ENCODE peak calls at places on chromosome 17, in five cellular contexts. H is GDM1, C is NCI-H1417, P is retina, R is AG04450. V is an unnamed sample.

GRCh38 chr17:78709119-78709681 is 72.9 kb downstream of the CYTH1 start:
- DNase-seq in H (no peak), C (no peak), P (no peak), R (no peak), V (no peak)

GRCh38 chr17:32445075-32445427 is 741 bp downstream of the PSMD11 start:
- DNase-seq in H (no peak), C (peak), P (no peak), R (no peak), V (no peak)

GRCh38 chr17:6254036-6254435 is 180.9 kb downstream of the AIPL1 start:
- DNase-seq in H (no peak), C (no peak), P (no peak), R (no peak), V (no peak)

GRCh38 chr17:67469208-67469980 is 92.3 kb downstream of the PITPNC1 start:
- DNase-seq in H (no peak), C (no peak), P (no peak), R (no peak), V (no peak)

GRCh38 chr17:81143717-81144422 is 21.4 kb upstream of the PVALEF start:
- DNase-seq in H (no peak), C (no peak), P (no peak), R (no peak), V (no peak)

GRCh38 chr17:27650836-27651235 is 19.8 kb downstream of the LGALS9 start:
- DNase-seq in H (no peak), C (no peak), P (no peak), R (no peak), V (no peak)

GRCh38 chr17:71995570-71995969 is 125.2 kb upstream of the SOX9 start:
- DNase-seq in H (no peak), C (no peak), P (no peak), R (no peak), V (no peak)

GRCh38 chr17:75504347-75505151 is 10.8 kb downstream of the CASKIN2 start:
- DNase-seq in H (peak), C (peak), P (no peak), R (no peak), V (peak)

GRCh38 chr17:45317113-45317820 is 447 bp upstream of the MAP3K14 start:
- DNase-seq in H (peak), C (peak), P (peak), R (peak), V (peak)

GRCh38 chr17:75454193-75454592 is 2.2 kb upstream of the TMEM94 start:
- DNase-seq in H (peak), C (no peak), P (no peak), R (no peak), V (no peak)

GRCh38 chr17:28193241-28193640 is 125.8 kb upstream of the TMEM97 start:
- DNase-seq in H (peak), C (peak), P (no peak), R (no peak), V (no peak)

GRCh38 chr17:81053043-81053970 is 18.4 kb downstream of the BAIAP2 start:
- DNase-seq in H (no peak), C (peak), P (peak), R (no peak), V (no peak)

GRCh38 chr17:74663566-74663965 is 40.0 kb upstream of the CD300E start:
- DNase-seq in H (no peak), C (peak), P (no peak), R (no peak), V (no peak)

GRCh38 chr17:5571281-5571680 is 13.0 kb downstream of the NLRP1 start:
- DNase-seq in H (no peak), C (no peak), P (no peak), R (no peak), V (no peak)

GRCh38 chr17:79834575-79835469 is 4.4 kb downstream of the CBX4 start:
- DNase-seq in H (peak), C (no peak), P (peak), R (no peak), V (peak)

GRCh38 chr17:5672141-5672540 is 87.8 kb upstream of the NLRP1 start:
- DNase-seq in H (no peak), C (no peak), P (no peak), R (no peak), V (no peak)

GRCh38 chr17:48997103-48997826 is at the start of gene IGF2BP1:
- DNase-seq in H (no peak), C (no peak), P (peak), R (no peak), V (no peak)

GRCh38 chr17:57440522-57441269 is 184.4 kb downstream of the MSI2 start:
- DNase-seq in H (no peak), C (peak), P (peak), R (peak), V (peak)

GRCh38 chr17:36980281-36980761 is 31.6 kb downstream of the AATF start:
- DNase-seq in H (no peak), C (peak), P (no peak), R (peak), V (no peak)

GRCh38 chr17:48541036-48541573 is 3.8 kb downstream of the HOXB2 start:
- DNase-seq in H (no peak), C (no peak), P (peak), R (no peak), V (no peak)

GRCh38 chr17:17446666-17447155 is 30.1 kb upstream of the MED9 start:
- DNase-seq in H (no peak), C (no peak), P (no peak), R (no peak), V (no peak)

GRCh38 chr17:79970576-79971068 is 65.0 kb downstream of the TBC1D16 start:
- DNase-seq in H (peak), C (peak), P (peak), R (no peak), V (no peak)

GRCh38 chr17:66353937-66354401 is 51.6 kb downstream of the PRKCA start:
- DNase-seq in H (no peak), C (no peak), P (no peak), R (peak), V (no peak)

GRCh38 chr17:63189082-63189481 is 223.0 kb downstream of the TANC2 start:
- DNase-seq in H (no peak), C (no peak), P (no peak), R (no peak), V (no peak)

GRCh38 chr17:45228121-45228941 is 6.6 kb downstream of the FMNL1 start:
- DNase-seq in H (no peak), C (peak), P (no peak), R (no peak), V (peak)

GRCh38 chr17:17305282-17305801 is 2.2 kb downstream of the NT5M start:
- DNase-seq in H (peak), C (no peak), P (no peak), R (no peak), V (peak)

GRCh38 chr17:21125862-21126261 is 902 bp upstream of the DHRS7B start:
- DNase-seq in H (peak), C (no peak), P (no peak), R (no peak), V (peak)

GRCh38 chr17:49715717-49716279 is 8.0 kb upstream of the SLC35B1 start:
- DNase-seq in H (no peak), C (peak), P (no peak), R (no peak), V (no peak)